ENCODE peak calls at places on chromosomes 16 and 17, in four cellular contexts. One of them, this sample, is unnamed.

GRCh38 chr16:24430937-24431760 is 108.2 kb upstream of the RBBP6 start:
- DNase-seq in cardiac muscle cell: no peak
- DNase-seq in BJ: no peak
- DNase-seq in psoas muscle: no peak
- DNase-seq in this sample: no peak

GRCh38 chr17:44807093-44807816 is 22.8 kb downstream of the GJC1 start:
- DNase-seq in cardiac muscle cell: no peak
- DNase-seq in BJ: no peak
- DNase-seq in psoas muscle: no peak
- DNase-seq in this sample: no peak

GRCh38 chr16:12881182-12881581 is 20.2 kb upstream of the SHISA9 start:
- DNase-seq in cardiac muscle cell: no peak
- DNase-seq in BJ: no peak
- DNase-seq in psoas muscle: no peak
- DNase-seq in this sample: no peak

GRCh38 chr16:57607676-57608461 is 20.6 kb upstream of the ADGRG1 start:
- DNase-seq in cardiac muscle cell: no peak
- DNase-seq in BJ: no peak
- DNase-seq in psoas muscle: no peak
- DNase-seq in this sample: no peak

GRCh38 chr16:89574681-89575246 is 794 bp upstream of the CPNE7 start:
- DNase-seq in cardiac muscle cell: peak
- DNase-seq in BJ: no peak
- DNase-seq in psoas muscle: no peak
- DNase-seq in this sample: no peak

GRCh38 chr17:80951121-80952090 is 40.2 kb upstream of the CHMP6 start:
- DNase-seq in cardiac muscle cell: no peak
- DNase-seq in BJ: no peak
- DNase-seq in psoas muscle: peak
- DNase-seq in this sample: no peak

GRCh38 chr16:69326172-69326873 is 4.1 kb downstream of the PDF start:
- DNase-seq in cardiac muscle cell: no peak
- DNase-seq in BJ: no peak
- DNase-seq in psoas muscle: peak
- DNase-seq in this sample: no peak

GRCh38 chr16:11025120-11025531 is 80.8 kb downstream of the CLEC16A start:
- DNase-seq in cardiac muscle cell: no peak
- DNase-seq in BJ: no peak
- DNase-seq in psoas muscle: no peak
- DNase-seq in this sample: no peak

GRCh38 chr16:22317001-22317530 is 19.9 kb downstream of the POLR3E start:
- DNase-seq in cardiac muscle cell: no peak
- DNase-seq in BJ: no peak
- DNase-seq in psoas muscle: no peak
- DNase-seq in this sample: no peak

GRCh38 chr17:27366438-27366837 is 72.5 kb downstream of the WSB1 start:
- DNase-seq in cardiac muscle cell: no peak
- DNase-seq in BJ: no peak
- DNase-seq in psoas muscle: no peak
- DNase-seq in this sample: no peak

GRCh38 chr16:89103156-89103555 is 9.5 kb downstream of the ACSF3 start:
- DNase-seq in cardiac muscle cell: no peak
- DNase-seq in BJ: no peak
- DNase-seq in psoas muscle: peak
- DNase-seq in this sample: no peak

GRCh38 chr17:36647598-36647997 is 46.2 kb downstream of the MRM1 start:
- DNase-seq in cardiac muscle cell: no peak
- DNase-seq in BJ: no peak
- DNase-seq in psoas muscle: no peak
- DNase-seq in this sample: no peak

GRCh38 chr16:85425061-85425662 is 188.0 kb upstream of the GSE1 start:
- DNase-seq in cardiac muscle cell: no peak
- DNase-seq in BJ: no peak
- DNase-seq in psoas muscle: peak
- DNase-seq in this sample: no peak

GRCh38 chr16:80664798-80665197 is 124.0 kb downstream of the DYNLRB2 start:
- DNase-seq in cardiac muscle cell: no peak
- DNase-seq in BJ: no peak
- DNase-seq in psoas muscle: no peak
- DNase-seq in this sample: no peak

GRCh38 chr16:1642148-1642547 is 30.0 kb downstream of the CRAMP1 start:
- DNase-seq in cardiac muscle cell: no peak
- DNase-seq in BJ: no peak
- DNase-seq in psoas muscle: peak
- DNase-seq in this sample: no peak

GRCh38 chr16:84115919-84116719 is 623 bp downstream of the MBTPS1 start:
- DNase-seq in cardiac muscle cell: peak
- DNase-seq in BJ: no peak
- DNase-seq in psoas muscle: no peak
- DNase-seq in this sample: no peak

GRCh38 chr17:37570527-37571093 is 38.6 kb downstream of the SYNRG start:
- DNase-seq in cardiac muscle cell: peak
- DNase-seq in BJ: no peak
- DNase-seq in psoas muscle: no peak
- DNase-seq in this sample: peak

GRCh38 chr16:58021661-58022551 is 3.6 kb upstream of the MMP15 start:
- DNase-seq in cardiac muscle cell: peak
- DNase-seq in BJ: no peak
- DNase-seq in psoas muscle: peak
- DNase-seq in this sample: peak

GRCh38 chr17:20267459-20267842 is 199.9 kb downstream of the LGALS9B start:
- DNase-seq in cardiac muscle cell: peak
- DNase-seq in BJ: no peak
- DNase-seq in psoas muscle: no peak
- DNase-seq in this sample: no peak

GRCh38 chr17:29835438-29836351 is 94.3 kb downstream of the SSH2 start:
- DNase-seq in cardiac muscle cell: peak
- DNase-seq in BJ: no peak
- DNase-seq in psoas muscle: no peak
- DNase-seq in this sample: no peak

GRCh38 chr17:68497885-68498319 is 14.3 kb upstream of the PRKAR1A start:
- DNase-seq in cardiac muscle cell: no peak
- DNase-seq in BJ: no peak
- DNase-seq in psoas muscle: no peak
- DNase-seq in this sample: no peak

DNA sequence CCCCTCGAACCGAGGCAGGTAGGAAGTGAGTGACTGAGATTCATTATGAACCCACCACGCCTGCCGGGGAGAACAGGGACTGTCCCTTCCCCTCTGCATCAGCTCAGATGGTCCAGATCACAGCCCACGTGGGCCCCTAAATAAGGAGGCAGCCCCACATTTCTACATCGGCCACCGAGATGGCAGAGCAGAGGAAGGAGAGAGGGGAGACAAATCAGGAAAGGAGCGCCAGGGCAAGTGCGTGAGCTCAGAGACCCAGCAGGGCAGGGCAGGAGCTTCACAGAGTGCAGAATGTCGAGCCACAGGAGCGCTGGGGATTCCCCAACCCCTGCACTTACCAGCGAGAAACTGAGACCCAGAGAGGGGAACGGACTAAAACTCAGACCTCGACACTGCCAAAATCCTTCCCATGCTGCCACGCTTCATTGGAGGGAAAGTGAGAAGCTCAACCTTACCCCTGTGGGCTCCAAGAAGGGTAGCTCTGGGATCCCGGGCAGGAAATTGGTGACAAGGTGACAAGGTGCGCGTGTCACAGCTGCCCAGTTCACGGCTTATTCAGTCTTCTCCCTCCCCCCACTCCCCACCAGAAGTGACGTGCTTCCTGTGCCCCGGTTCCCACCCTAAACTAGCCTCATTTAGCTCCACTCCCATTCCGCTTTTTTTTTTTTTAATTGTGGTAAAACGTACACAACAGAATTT is at the start of gene ICAM2:
- DNase-seq in cardiac muscle cell: no peak
- DNase-seq in BJ: no peak
- DNase-seq in psoas muscle: peak
- DNase-seq in this sample: no peak
- TF ChIP-seq CTCF in cardiac muscle cell: no peak
- TF ChIP-seq CTCF in BJ: no peak
- TF ChIP-seq CTCF in psoas muscle: no peak
- TF ChIP-seq CTCF in this sample: no peak

DNA sequence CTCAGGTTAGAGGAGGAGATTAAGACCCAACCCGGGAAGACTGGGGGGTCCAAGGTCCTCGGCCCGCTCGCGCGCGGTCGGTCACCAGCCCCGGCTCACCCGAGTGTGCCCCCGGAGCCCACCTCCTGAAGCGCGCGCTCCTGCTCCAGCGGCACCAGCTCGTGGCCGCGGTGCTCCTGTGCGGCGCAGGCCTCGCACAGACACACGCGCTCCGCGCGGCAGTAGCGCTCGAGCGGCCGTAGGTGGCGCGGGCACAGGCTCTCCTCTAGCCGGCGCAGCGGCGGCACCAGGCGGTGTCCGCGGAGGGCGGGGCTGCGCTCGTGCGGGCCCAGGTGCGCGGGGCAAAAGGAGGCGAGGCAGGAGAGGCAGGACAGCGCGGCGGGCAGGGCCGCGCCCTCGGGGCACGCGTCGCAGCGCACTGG is 618 bp downstream of the TRIM47 start:
- DNase-seq in cardiac muscle cell: peak
- DNase-seq in BJ: no peak
- DNase-seq in psoas muscle: peak
- DNase-seq in this sample: no peak
- TF ChIP-seq CTCF in cardiac muscle cell: peak
- TF ChIP-seq CTCF in BJ: peak
- TF ChIP-seq CTCF in psoas muscle: peak
- TF ChIP-seq CTCF in this sample: peak

GRCh38 chr17:41579484-41580243 is 7.0 kb downstream of the KRT14 start:
- DNase-seq in cardiac muscle cell: peak
- DNase-seq in BJ: peak
- DNase-seq in psoas muscle: peak
- DNase-seq in this sample: no peak
- TF ChIP-seq CTCF in cardiac muscle cell: peak
- TF ChIP-seq CTCF in BJ: peak
- TF ChIP-seq CTCF in psoas muscle: peak
- TF ChIP-seq CTCF in this sample: peak

GRCh38 chr16:13931845-13932244 is 11.9 kb downstream of the ERCC4 start:
- DNase-seq in cardiac muscle cell: no peak
- DNase-seq in BJ: no peak
- DNase-seq in psoas muscle: no peak
- DNase-seq in this sample: no peak

GRCh38 chr16:13936596-13937081 is 16.7 kb downstream of the ERCC4 start:
- DNase-seq in cardiac muscle cell: peak
- DNase-seq in BJ: no peak
- DNase-seq in psoas muscle: peak
- DNase-seq in this sample: no peak

GRCh38 chr16:13937411-13937810 is 17.5 kb downstream of the ERCC4 start:
- DNase-seq in cardiac muscle cell: no peak
- DNase-seq in BJ: no peak
- DNase-seq in psoas muscle: no peak
- DNase-seq in this sample: no peak

GRCh38 chr16:13938480-13938879 is 18.5 kb downstream of the ERCC4 start:
- DNase-seq in cardiac muscle cell: no peak
- DNase-seq in BJ: no peak
- DNase-seq in psoas muscle: no peak
- DNase-seq in this sample: no peak

DNA sequence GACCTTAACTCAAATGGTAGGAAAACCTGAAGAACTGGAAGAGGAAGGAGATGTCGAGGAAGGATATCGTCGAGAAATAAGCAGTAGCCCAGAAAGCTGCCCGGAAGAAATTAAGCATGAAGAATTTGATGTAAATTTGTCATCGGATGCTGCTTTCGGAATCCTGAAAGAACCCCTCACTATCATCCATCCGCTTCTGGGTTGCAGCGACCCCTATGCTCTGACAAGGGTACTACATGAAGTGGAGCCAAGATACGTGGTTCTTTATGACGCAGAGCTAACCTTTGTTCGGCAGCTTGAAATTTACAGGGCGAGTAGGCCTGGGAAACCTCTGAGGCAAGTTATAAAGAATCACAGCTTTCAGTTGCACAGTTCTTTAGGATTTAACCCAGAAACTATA is 15.5 kb downstream of the ERCC4 start:
- DNase-seq in cardiac muscle cell: no peak
- DNase-seq in BJ: no peak
- DNase-seq in psoas muscle: no peak
- DNase-seq in this sample: no peak
- TF ChIP-seq CTCF in cardiac muscle cell: peak
- TF ChIP-seq CTCF in BJ: peak
- TF ChIP-seq CTCF in psoas muscle: peak
- TF ChIP-seq CTCF in this sample: peak

DNA sequence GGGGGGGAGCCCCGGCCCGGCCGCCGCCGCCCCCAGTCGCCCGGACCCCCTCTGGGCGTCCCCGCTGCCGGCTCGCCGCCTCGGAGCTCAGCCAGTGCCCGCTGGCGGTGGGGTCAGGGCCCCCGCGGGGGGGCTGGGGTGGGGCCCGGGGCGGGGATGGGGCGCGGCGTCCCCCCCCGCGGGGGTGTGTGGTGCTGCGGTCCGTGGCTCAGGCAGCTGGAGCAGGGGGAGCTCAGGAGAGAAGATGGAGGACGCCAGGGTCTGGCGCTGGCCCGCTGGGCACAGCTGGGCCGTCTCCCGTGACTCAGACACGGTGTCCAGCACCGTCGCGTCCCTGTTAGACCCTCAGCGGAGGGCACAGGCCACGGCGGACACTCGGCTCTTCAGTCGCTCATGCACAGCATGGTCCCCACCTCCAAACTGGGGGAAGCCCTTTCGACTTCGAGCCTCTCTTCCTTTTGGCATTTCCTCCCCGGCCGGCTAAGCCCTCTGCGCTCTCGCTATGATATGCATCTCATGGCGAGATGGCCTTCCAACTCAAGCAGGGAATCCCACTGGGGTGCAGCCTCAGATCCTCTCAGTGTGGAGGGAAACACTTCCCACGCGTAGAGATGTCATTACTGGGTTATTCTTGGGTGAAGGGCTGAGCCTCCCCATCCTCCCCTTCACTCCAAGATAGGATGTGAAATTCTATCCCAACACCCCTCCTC is 402 bp upstream of the VEZF1 start:
- DNase-seq in cardiac muscle cell: peak
- DNase-seq in BJ: no peak
- DNase-seq in psoas muscle: peak
- DNase-seq in this sample: no peak
- TF ChIP-seq CTCF in cardiac muscle cell: no peak
- TF ChIP-seq CTCF in BJ: no peak
- TF ChIP-seq CTCF in psoas muscle: no peak
- TF ChIP-seq CTCF in this sample: no peak

This sample was measured in retinal pigment epithelial cell.